ENCODE peak calls at places on chromosomes 11 and 22, in five cellular contexts. One of them, this sample, is unnamed.

GRCh38 chr11:93861808-93862207 is 11.4 kb upstream of the VSTM5 start:
- DNase-seq in IMR-90: no peak
- DNase-seq in HCT116: no peak
- DNase-seq in H54: no peak
- DNase-seq in A549: no peak
- DNase-seq in this sample: no peak

GRCh38 chr11:66938582-66939135 is 19.5 kb downstream of the PC start:
- DNase-seq in IMR-90: no peak
- DNase-seq in HCT116: no peak
- DNase-seq in H54: no peak
- DNase-seq in A549: no peak
- DNase-seq in this sample: no peak

GRCh38 chr11:92886243-92886905 is 83.1 kb upstream of the MTNR1B start:
- DNase-seq in IMR-90: peak; percentile 61
- DNase-seq in HCT116: peak; percentile 46
- DNase-seq in H54: peak; percentile 26
- DNase-seq in A549: peak; percentile 38
- DNase-seq in this sample: peak; percentile 37

GRCh38 chr11:120058931-120059330 is 79.0 kb downstream of the TRIM29 start:
- DNase-seq in IMR-90: no peak
- DNase-seq in HCT116: no peak
- DNase-seq in H54: no peak
- DNase-seq in A549: no peak
- DNase-seq in this sample: no peak

GRCh38 chr11:27720277-27720830 is 20.1 kb upstream of the BDNF start:
- DNase-seq in IMR-90: peak; percentile 68
- DNase-seq in HCT116: no peak
- DNase-seq in H54: no peak
- DNase-seq in A549: peak; percentile 67
- DNase-seq in this sample: peak; percentile 21

GRCh38 chr22:42299586-42300285 is 29.3 kb upstream of the TCF20 start:
- DNase-seq in IMR-90: no peak
- DNase-seq in HCT116: no peak
- DNase-seq in H54: no peak
- DNase-seq in A549: no peak
- DNase-seq in this sample: peak; percentile 48

GRCh38 chr22:48703265-48703941 is 1124.3 kb downstream of the BRD1 start:
- DNase-seq in IMR-90: no peak
- DNase-seq in HCT116: no peak
- DNase-seq in H54: no peak
- DNase-seq in A549: no peak
- DNase-seq in this sample: no peak

GRCh38 chr11:94648789-94649188 is 81.6 kb downstream of the PIWIL4 start:
- DNase-seq in IMR-90: no peak
- DNase-seq in HCT116: no peak
- DNase-seq in H54: no peak
- DNase-seq in A549: no peak
- DNase-seq in this sample: no peak

GRCh38 chr22:36397081-36397766 is 9.5 kb upstream of the MYH9 start:
- DNase-seq in IMR-90: peak; percentile 72
- DNase-seq in HCT116: no peak
- DNase-seq in H54: no peak
- DNase-seq in A549: peak; percentile 47
- DNase-seq in this sample: no peak

GRCh38 chr11:99671808-99672409 is 651.2 kb downstream of the CNTN5 start:
- DNase-seq in IMR-90: no peak
- DNase-seq in HCT116: no peak
- DNase-seq in H54: no peak
- DNase-seq in A549: no peak
- DNase-seq in this sample: no peak

GRCh38 chr22:39574779-39575551 is 4.4 kb downstream of the CACNA1I start:
- DNase-seq in IMR-90: peak; percentile 95
- DNase-seq in HCT116: peak; percentile 80
- DNase-seq in H54: peak; percentile 95
- DNase-seq in A549: peak; percentile 78
- DNase-seq in this sample: no peak

GRCh38 chr11:46603704-46604308 is 10.0 kb upstream of the AMBRA1 start:
- DNase-seq in IMR-90: no peak
- DNase-seq in HCT116: no peak
- DNase-seq in H54: no peak
- DNase-seq in A549: no peak
- DNase-seq in this sample: no peak

GRCh38 chr11:112212290-112212689 is 13.9 kb upstream of the PTS start:
- DNase-seq in IMR-90: peak; percentile 20
- DNase-seq in HCT116: no peak
- DNase-seq in H54: no peak
- DNase-seq in A549: no peak
- DNase-seq in this sample: no peak

GRCh38 chr22:20964799-20965103 is 2.3 kb upstream of the AIFM3 start:
- DNase-seq in IMR-90: no peak
- DNase-seq in HCT116: no peak
- DNase-seq in H54: no peak
- DNase-seq in A549: no peak
- DNase-seq in this sample: no peak

GRCh38 chr11:3055881-3056280 is 1.3 kb downstream of the CARS1 start:
- DNase-seq in IMR-90: no peak
- DNase-seq in HCT116: no peak
- DNase-seq in H54: no peak
- DNase-seq in A549: no peak
- DNase-seq in this sample: peak; percentile 36

GRCh38 chr11:124758355-124759267 is 3.5 kb downstream of the ESAM start:
- DNase-seq in IMR-90: peak; percentile 44
- DNase-seq in HCT116: peak; percentile 59
- DNase-seq in H54: no peak
- DNase-seq in A549: peak; percentile 77
- DNase-seq in this sample: peak; percentile 91

GRCh38 chr11:84981296-84981695 is 645.8 kb downstream of the DLG2 start:
- DNase-seq in IMR-90: no peak
- DNase-seq in HCT116: no peak
- DNase-seq in H54: no peak
- DNase-seq in A549: no peak
- DNase-seq in this sample: no peak

GRCh38 chr22:45227645-45228400 is 12.9 kb downstream of the KIAA0930 start:
- DNase-seq in IMR-90: no peak
- DNase-seq in HCT116: no peak
- DNase-seq in H54: no peak
- DNase-seq in A549: no peak
- DNase-seq in this sample: peak; percentile 32

GRCh38 chr11:10809373-10810199 is 860 bp upstream of the EIF4G2 start:
- DNase-seq in IMR-90: peak; percentile 80
- DNase-seq in HCT116: peak; percentile 19
- DNase-seq in H54: peak; percentile 42
- DNase-seq in A549: peak; percentile 58
- DNase-seq in this sample: peak; percentile 46

GRCh38 chr11:102138677-102139076 is 28.4 kb downstream of the YAP1 start:
- DNase-seq in IMR-90: peak; percentile 92
- DNase-seq in HCT116: no peak
- DNase-seq in H54: peak; percentile 14
- DNase-seq in A549: no peak
- DNase-seq in this sample: no peak

GRCh38 chr11:22432331-22433065 is 94.3 kb downstream of the SLC17A6 start:
- DNase-seq in IMR-90: peak; percentile 24
- DNase-seq in HCT116: no peak
- DNase-seq in H54: no peak
- DNase-seq in A549: no peak
- DNase-seq in this sample: no peak

GRCh38 chr11:36601145-36601544 is 3.1 kb upstream of the RAG2 start:
- DNase-seq in IMR-90: no peak
- DNase-seq in HCT116: no peak
- DNase-seq in H54: no peak
- DNase-seq in A549: no peak
- DNase-seq in this sample: no peak

GRCh38 chr11:2889399-2890273 is 4.1 kb upstream of the CDKN1C start:
- DNase-seq in IMR-90: no peak
- DNase-seq in HCT116: no peak
- DNase-seq in H54: no peak
- DNase-seq in A549: no peak
- DNase-seq in this sample: no peak

GRCh38 chr22:45208993-45209838 is 31.5 kb downstream of the KIAA0930 start:
- DNase-seq in IMR-90: peak; percentile 91
- DNase-seq in HCT116: no peak
- DNase-seq in H54: peak; percentile 29
- DNase-seq in A549: no peak
- DNase-seq in this sample: no peak

GRCh38 chr11:134416726-134417125 is 4.7 kb upstream of the B3GAT1 start:
- DNase-seq in IMR-90: no peak
- DNase-seq in HCT116: no peak
- DNase-seq in H54: no peak
- DNase-seq in A549: no peak
- DNase-seq in this sample: no peak

GRCh38 chr11:64865286-64866172 is 12.9 kb downstream of the EHD1 start:
- DNase-seq in IMR-90: peak; percentile 92
- DNase-seq in HCT116: no peak
- DNase-seq in H54: no peak
- DNase-seq in A549: no peak
- DNase-seq in this sample: no peak

GRCh38 chr22:39264344-39265116 is 19.7 kb upstream of the PDGFB start:
- DNase-seq in IMR-90: no peak
- DNase-seq in HCT116: no peak
- DNase-seq in H54: no peak
- DNase-seq in A549: no peak
- DNase-seq in this sample: peak; percentile 54

GRCh38 chr11:46499821-46500220 is 94.0 kb downstream of the AMBRA1 start:
- DNase-seq in IMR-90: no peak
- DNase-seq in HCT116: no peak
- DNase-seq in H54: no peak
- DNase-seq in A549: no peak
- DNase-seq in this sample: no peak

GRCh38 chr11:131584694-131585592 is 214.5 kb downstream of the NTM start:
- DNase-seq in IMR-90: no peak
- DNase-seq in HCT116: no peak
- DNase-seq in H54: no peak
- DNase-seq in A549: no peak
- DNase-seq in this sample: no peak

GRCh38 chr11:118437736-118438125 is 1.4 kb downstream of the KMT2A start:
- DNase-seq in IMR-90: peak; percentile 13
- DNase-seq in HCT116: no peak
- DNase-seq in H54: no peak
- DNase-seq in A549: no peak
- DNase-seq in this sample: peak; percentile 45

GRCh38 chr11:126918556-126918955 is 82.0 kb downstream of the KIRREL3 start:
- DNase-seq in IMR-90: peak; percentile 54
- DNase-seq in HCT116: no peak
- DNase-seq in H54: no peak
- DNase-seq in A549: no peak
- DNase-seq in this sample: no peak

DNA sequence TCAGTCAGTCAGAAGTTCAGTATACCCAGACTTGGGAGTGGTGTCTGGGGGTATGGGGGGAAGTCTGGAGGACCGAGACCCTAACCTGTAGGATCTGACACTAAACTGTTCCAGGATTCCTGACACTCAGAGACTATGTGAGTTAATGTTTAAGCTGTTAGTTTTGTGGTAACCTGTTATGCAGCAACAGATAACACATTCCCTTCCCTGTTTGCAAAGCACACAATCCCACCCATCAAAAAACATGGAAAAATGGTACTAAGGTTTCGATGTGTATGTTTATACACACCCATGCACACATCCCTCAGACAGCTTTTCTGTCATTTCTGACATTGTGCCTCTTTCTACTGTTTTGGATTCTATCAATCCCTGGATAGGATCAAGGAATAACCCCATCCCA is 27.6 kb downstream of the ZNF280B start:
- DNase-seq in IMR-90: no peak
- DNase-seq in HCT116: no peak
- DNase-seq in H54: no peak
- DNase-seq in A549: no peak
- DNase-seq in this sample: no peak
- TF ChIP-seq POLR2A in IMR-90: no peak
- TF ChIP-seq POLR2A in HCT116: no peak
- TF ChIP-seq POLR2A in H54: no peak
- TF ChIP-seq POLR2A in A549: no peak
- TF ChIP-seq POLR2A in this sample: no peak

GRCh38 chr22:38232196-38232595 is 30.4 kb downstream of the MAFF start:
- DNase-seq in IMR-90: no peak
- DNase-seq in HCT116: no peak
- DNase-seq in H54: no peak
- DNase-seq in A549: no peak
- DNase-seq in this sample: no peak
- TF ChIP-seq POLR2A in IMR-90: no peak
- TF ChIP-seq POLR2A in HCT116: no peak
- TF ChIP-seq POLR2A in H54: no peak
- TF ChIP-seq POLR2A in A549: no peak
- TF ChIP-seq POLR2A in this sample: no peak

DNA sequence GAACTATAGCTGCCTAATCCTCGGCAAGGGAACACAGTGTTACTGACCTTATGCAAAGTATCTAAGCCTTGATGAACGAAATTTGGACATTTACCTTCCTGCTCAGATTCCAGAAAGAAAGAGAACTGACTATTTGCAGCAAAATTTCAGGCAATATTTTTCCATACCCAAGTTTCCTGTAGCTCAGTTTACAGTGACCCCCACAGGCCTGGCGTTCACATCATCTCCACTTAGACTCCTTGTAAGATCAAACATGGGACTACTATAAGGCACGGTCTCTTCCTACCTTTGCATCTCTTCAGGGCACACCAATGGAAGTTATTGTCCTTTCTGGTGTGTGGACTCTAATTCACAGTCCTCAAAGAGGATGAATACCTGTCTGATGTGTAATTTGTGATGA is 21.1 kb downstream of the MS4A6A start:
- DNase-seq in IMR-90: no peak
- DNase-seq in HCT116: no peak
- DNase-seq in H54: no peak
- DNase-seq in A549: no peak
- DNase-seq in this sample: no peak
- TF ChIP-seq POLR2A in IMR-90: no peak
- TF ChIP-seq POLR2A in HCT116: no peak
- TF ChIP-seq POLR2A in H54: no peak
- TF ChIP-seq POLR2A in A549: no peak
- TF ChIP-seq POLR2A in this sample: no peak

DNA sequence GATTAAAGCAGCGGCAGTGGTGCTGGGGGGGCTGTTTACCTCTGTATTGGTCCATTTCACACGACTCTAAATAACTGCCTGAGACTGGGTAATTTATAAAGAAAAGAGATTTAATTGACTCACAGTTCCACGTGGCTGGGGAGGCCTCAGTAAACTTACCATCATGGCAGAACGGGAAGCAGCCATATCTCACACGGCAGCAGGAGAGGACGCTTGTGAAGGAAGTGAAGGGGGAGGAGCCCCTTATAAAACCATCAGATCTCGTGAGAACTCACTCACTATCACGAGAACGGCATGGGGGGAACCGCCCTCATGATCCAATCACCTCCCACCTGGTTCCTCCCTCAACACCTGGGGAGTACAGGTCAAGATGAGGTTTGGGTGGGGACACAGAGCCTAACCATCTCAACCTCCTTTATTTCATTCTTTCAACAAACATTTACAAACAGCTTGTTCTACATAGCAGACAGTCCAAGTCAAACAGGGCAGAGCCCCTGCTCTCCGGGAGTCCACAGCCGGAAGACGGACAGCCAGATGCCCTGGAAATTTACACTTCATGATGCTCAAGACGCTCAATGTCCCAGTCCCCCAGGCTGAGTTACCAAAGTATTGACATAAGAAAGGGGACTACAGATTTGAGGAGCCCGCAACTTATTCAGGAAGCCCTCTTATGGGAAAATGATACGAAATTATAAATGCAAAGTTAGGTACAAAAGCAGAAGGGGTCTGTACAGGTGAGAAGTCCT is 26.3 kb upstream of the HMGXB4 start:
- DNase-seq in IMR-90: no peak
- DNase-seq in HCT116: peak; percentile 50
- DNase-seq in H54: no peak
- DNase-seq in A549: no peak
- DNase-seq in this sample: peak; percentile 17
- TF ChIP-seq POLR2A in IMR-90: no peak
- TF ChIP-seq POLR2A in HCT116: peak; percentile 98
- TF ChIP-seq POLR2A in H54: no peak
- TF ChIP-seq POLR2A in A549: no peak
- TF ChIP-seq POLR2A in this sample: no peak

This sample was measured in transverse colon.